ENCODE peak calls at places on chromosomes 4 and X, in nine cellular contexts. E is cardiac muscle cell; U is mesendoderm; K is adipocyte; Q is suprapubic skin; R is tibial artery; L is mesenchymal stem cell; H is CD8-positive, alpha-beta memory T cell; A is GM12878. T is an unnamed sample. For H3K4me1, the result is how much of the 10 kb centered on the place peaks cover.

GRCh38 chr4:87278335-87278794 is 44.3 kb downstream of the HSD17B13 start:
- DNase-seq in E (no peak), U (no peak), K (no peak), Q (no peak), R (no peak), L (no peak), H (no peak), A (no peak), T (no peak)

GRCh38 chr4:74228691-74229640 is 71.0 kb downstream of the MTHFD2L start:
- DNase-seq in E (peak), U (peak), K (peak), Q (no peak), R (peak), L (peak), H (peak), A (no peak), T (peak)

GRCh38 chr4:1210241-1210841 is 38.0 kb upstream of the SPON2 start:
- DNase-seq in E (no peak), U (no peak), K (no peak), Q (peak), R (peak), L (no peak), H (no peak), A (no peak), T (no peak)

GRCh38 chrX:53125506-53125905 is 31.6 kb downstream of the KANTR start:
- DNase-seq in E (no peak), U (no peak), K (peak), Q (no peak), R (no peak), L (no peak), H (no peak), A (no peak), T (no peak)

GRCh38 chr4:140568507-140569306 is at the start of gene UCP1:
- DNase-seq in E (peak), U (peak), K (peak), Q (no peak), R (no peak), L (peak), H (no peak), A (no peak), T (no peak)

GRCh38 chr4:5812506-5813229 is 80.2 kb downstream of the CRMP1 start:
- DNase-seq in E (peak), U (peak), K (peak), Q (no peak), R (no peak), L (peak), H (no peak), A (no peak), T (peak)

GRCh38 chr4:42566835-42567234 is 90.1 kb downstream of the ATP8A1 start:
- DNase-seq in E (peak), U (no peak), K (no peak), Q (no peak), R (no peak), L (no peak), H (no peak), A (no peak), T (no peak)

GRCh38 chr4:107120661-107121060 is 84.5 kb upstream of the DKK2 start:
- DNase-seq in E (peak), U (peak), K (no peak), Q (no peak), R (no peak), L (no peak), H (no peak), A (no peak), T (no peak)

GRCh38 chrX:636971-637659 is 6.5 kb downstream of the SHOX start:
- DNase-seq in E (no peak), U (no peak), K (no peak), Q (no peak), R (no peak), L (no peak), H (no peak), A (no peak), T (no peak)

GRCh38 chr4:152556283-152556682 is 20.4 kb upstream of the FBXW7 start:
- DNase-seq in E (no peak), U (no peak), K (no peak), Q (no peak), R (no peak), L (no peak), H (no peak), A (no peak), T (no peak)

GRCh38 chr4:16196482-16197393 is 29.5 kb downstream of the TAPT1 start:
- DNase-seq in E (peak), U (peak), K (peak), Q (no peak), R (no peak), L (peak), H (no peak), A (peak), T (peak)

GRCh38 chr4:169059294-169060201 is 49.5 kb upstream of the CBR4 start:
- DNase-seq in E (peak), U (no peak), K (peak), Q (no peak), R (peak), L (peak), H (no peak), A (no peak), T (no peak)

GRCh38 chr4:82744284-82744963 is 54.2 kb downstream of the SCD5 start:
- DNase-seq in E (no peak), U (peak), K (peak), Q (no peak), R (no peak), L (no peak), H (no peak), A (no peak), T (peak)

GRCh38 chr4:30837131-30837539 is 117.0 kb downstream of the PCDH7 start:
- DNase-seq in E (peak), U (peak), K (peak), Q (no peak), R (no peak), L (peak), H (no peak), A (no peak), T (no peak)

GRCh38 chr4:71709961-71710360 is 73.9 kb downstream of the GC start:
- DNase-seq in E (peak), U (peak), K (peak), Q (no peak), R (no peak), L (no peak), H (no peak), A (no peak), T (peak)

GRCh38 chr4:8765631-8766590 is 105.7 kb downstream of the HMX1 start:
- DNase-seq in E (no peak), U (no peak), K (no peak), Q (peak), R (peak), L (no peak), H (no peak), A (no peak), T (no peak)

GRCh38 chrX:154044045-154044444 is 24.3 kb upstream of the IRAK1 start:
- DNase-seq in E (no peak), U (no peak), K (no peak), Q (no peak), R (no peak), L (no peak), H (no peak), A (no peak), T (no peak)
- H3K4me1 ChIP-seq in E (under half), U (under half), K (half or more), Q (half or more), R (half or more), L (under half), H (under half), A (under half), T (under half)

GRCh38 chrX:80285131-80285773 is 135.0 kb upstream of the TENT5D start:
- DNase-seq in E (peak), U (peak), K (peak), Q (no peak), R (no peak), L (peak), H (no peak), A (no peak), T (peak)
- H3K4me1 ChIP-seq in E (under half), U (under half), K (under half), Q (under half), R (under half), L (under half), H (under half), A (under half), T (under half)

DNA sequence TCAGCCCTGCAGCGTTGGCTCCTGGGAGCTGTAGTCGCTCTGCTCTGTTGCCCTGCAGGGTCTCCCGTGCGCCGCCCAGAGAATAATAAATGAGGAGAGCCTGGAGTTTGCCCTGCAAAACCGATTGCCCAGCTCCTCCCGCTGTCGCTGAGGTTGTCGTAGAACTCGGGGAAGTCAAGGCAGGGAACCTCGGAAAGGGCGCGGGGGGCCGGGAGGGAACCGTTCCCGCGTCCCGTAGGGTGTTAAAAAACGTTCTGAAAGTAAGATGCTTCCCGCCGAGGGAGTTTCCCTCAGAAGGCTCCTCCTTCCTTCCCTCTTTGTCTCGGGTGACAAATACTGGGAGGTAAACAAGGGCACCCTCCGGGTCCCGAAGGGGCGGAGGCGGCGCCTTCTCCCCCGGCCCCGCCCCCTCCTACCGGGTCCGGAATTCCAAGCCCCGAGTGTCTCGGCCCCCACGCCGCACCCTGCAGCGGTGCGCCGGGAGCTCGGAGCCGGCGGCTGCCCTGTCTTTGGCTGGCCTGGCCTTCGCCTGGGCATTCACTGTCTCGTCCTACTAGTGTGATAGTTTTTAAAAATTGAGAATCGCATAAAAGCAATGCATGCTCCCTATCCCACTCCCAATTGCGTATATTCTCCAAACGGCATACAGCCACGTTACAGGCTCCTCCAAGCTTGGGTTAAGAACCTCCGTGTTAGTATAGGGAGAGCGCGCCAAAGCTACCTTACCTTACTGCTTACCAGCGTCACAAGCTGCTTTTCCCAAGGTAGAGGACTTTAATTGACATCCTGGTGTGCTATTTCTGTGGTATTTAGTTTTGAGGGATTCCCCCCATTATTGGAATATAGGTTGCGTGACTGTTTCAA is 965 bp upstream of the HMGB2 start:
- DNase-seq in E (peak), U (peak), K (peak), Q (no peak), R (peak), L (peak), H (peak), A (peak), T (peak)
- H3K4me1 ChIP-seq in E (under half), U (under half), K (under half), Q (under half), R (under half), L (under half), H (under half), A (under half), T (under half)

GRCh38 chrX:102138064-102138463 is 4.2 kb downstream of the TCEAL6 start:
- DNase-seq in E (no peak), U (no peak), K (no peak), Q (no peak), R (no peak), L (no peak), H (no peak), A (no peak), T (no peak)
- H3K4me1 ChIP-seq in E (under half), U (under half), K (under half), Q (under half), R (under half), L (under half), H (under half), A (under half), T (under half)

DNA sequence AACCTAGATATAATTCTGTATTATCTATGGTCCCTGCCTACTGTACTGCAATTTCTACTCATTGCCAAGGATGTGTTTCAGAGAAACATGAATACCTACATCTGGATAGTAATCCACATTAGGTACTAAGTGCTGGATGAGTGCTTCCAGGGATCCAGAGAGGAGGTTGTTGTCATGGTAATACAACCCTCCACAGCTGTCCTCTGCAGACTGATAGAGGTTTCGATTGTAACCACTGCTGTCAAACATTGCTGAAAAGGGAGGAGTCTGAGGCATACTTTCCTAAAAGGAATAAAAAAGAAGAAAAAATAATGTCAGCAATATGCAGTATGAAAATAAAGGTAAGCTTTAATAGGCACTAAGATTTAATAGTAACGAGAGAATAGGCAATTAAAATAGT is 12.5 kb downstream of the RASGEF1B start:
- DNase-seq in E (no peak), U (no peak), K (no peak), Q (no peak), R (no peak), L (no peak), H (no peak), A (no peak), T (no peak)
- H3K4me1 ChIP-seq in E (under half), U (under half), K (under half), Q (half or more), R (under half), L (under half), H (under half), A (under half), T (under half)

DNA sequence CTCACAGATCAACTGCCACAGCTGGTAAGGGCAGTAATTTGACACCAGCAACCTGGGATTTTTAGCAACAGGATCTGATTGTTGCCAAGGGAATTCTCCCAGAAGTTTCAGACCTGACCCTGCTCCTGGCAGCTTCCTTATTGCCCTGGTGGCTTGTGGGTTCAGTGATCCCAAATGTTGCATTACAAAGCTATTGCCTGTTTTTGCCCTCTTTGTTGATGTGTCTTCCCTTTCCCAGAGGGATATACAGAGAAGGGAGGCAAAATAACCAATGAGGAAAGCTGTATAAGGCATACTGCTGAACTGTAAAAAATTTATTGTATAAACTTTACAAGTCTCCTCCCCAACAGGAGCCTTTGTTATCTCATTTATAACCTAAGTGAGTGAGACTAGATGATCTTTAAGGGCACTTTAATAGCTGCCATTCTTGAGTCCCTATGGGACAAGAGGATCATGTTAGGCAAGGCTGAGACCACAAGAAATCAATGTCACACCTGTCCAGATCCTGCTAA is 22.2 kb downstream of the VSIG4 start:
- DNase-seq in E (no peak), U (peak), K (no peak), Q (no peak), R (no peak), L (no peak), H (no peak), A (no peak), T (no peak)
- H3K4me1 ChIP-seq in E (under half), U (under half), K (under half), Q (under half), R (under half), L (under half), H (half or more), A (half or more), T (under half)

GRCh38 chr4:10115271-10115656 is 1.3 kb downstream of the WDR1 start:
- DNase-seq in E (peak), U (no peak), K (peak), Q (no peak), R (no peak), L (peak), H (no peak), A (no peak), T (peak)
- H3K4me1 ChIP-seq in E (under half), U (under half), K (under half), Q (half or more), R (half or more), L (under half), H (half or more), A (under half), T (under half)